ENCODE peak calls at places on chromosomes 16 and 17, in ten cellular contexts. O, U, B, G, L, P, E, T, Q and M are unnamed samples.

GRCh38 chr17:78839762-78840529 is 668 bp downstream of the USP36 start:
- DNase-seq in O (peak), U (peak), B (peak), G (peak), L (peak), P (peak), E (peak), T (no peak), Q (peak), M (peak)

GRCh38 chr17:35931794-35932419 is 1.3 kb upstream of the RDM1 start:
- DNase-seq in O (no peak), U (no peak), B (peak), G (no peak), L (no peak), P (no peak), E (peak), T (no peak), Q (no peak), M (peak)

GRCh38 chr17:798246-798645 is 16.1 kb downstream of the MRM3 start:
- DNase-seq in O (no peak), U (no peak), B (no peak), G (no peak), L (no peak), P (no peak), E (no peak), T (no peak), Q (no peak), M (no peak)

GRCh38 chr16:68072038-68072695 is 13.0 kb upstream of the NFATC3 start:
- DNase-seq in O (peak), U (no peak), B (no peak), G (no peak), L (no peak), P (no peak), E (peak), T (no peak), Q (no peak), M (peak)

GRCh38 chr16:70388281-70388680 is 41.6 kb downstream of the DDX19A start:
- DNase-seq in O (no peak), U (no peak), B (no peak), G (no peak), L (no peak), P (no peak), E (no peak), T (no peak), Q (no peak), M (no peak)

GRCh38 chr16:29972992-29973383 is 680 bp upstream of the TAOK2 start:
- DNase-seq in O (no peak), U (no peak), B (no peak), G (no peak), L (no peak), P (no peak), E (no peak), T (no peak), Q (no peak), M (no peak)

GRCh38 chr17:40026816-40027613 is 11.8 kb downstream of the CSF3 start:
- DNase-seq in O (peak), U (peak), B (peak), G (peak), L (peak), P (peak), E (peak), T (peak), Q (peak), M (peak)

GRCh38 chr16:56848056-56848936 is 16.7 kb upstream of the SLC12A3 start:
- DNase-seq in O (peak), U (no peak), B (peak), G (no peak), L (no peak), P (no peak), E (peak), T (peak), Q (no peak), M (peak)

GRCh38 chr16:70419384-70420327 is 19.2 kb downstream of the ST3GAL2 start:
- DNase-seq in O (no peak), U (no peak), B (no peak), G (no peak), L (no peak), P (no peak), E (no peak), T (no peak), Q (no peak), M (no peak)

DNA sequence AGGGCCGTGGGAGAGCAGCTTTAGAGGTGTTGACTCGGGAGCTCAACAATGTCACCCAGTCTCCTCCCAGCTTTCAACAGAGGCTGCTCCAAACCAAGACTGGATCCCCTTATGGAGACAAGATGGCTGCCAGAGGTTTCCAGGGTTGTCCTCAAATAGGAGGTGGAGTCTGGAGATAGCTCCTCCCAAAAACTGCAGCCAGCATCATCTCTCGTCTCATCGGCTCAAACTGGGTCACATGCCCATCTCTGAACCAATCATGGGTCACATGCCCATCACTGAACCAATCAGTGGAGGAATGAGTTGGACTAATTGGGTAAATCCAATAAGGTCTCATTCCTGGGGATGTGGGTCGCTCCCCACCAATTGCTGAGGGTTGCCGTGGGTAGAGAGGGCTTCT is 41.1 kb upstream of the C16orf82 start:
- DNase-seq in O (no peak), U (no peak), B (no peak), G (no peak), L (no peak), P (no peak), E (no peak), T (no peak), Q (no peak), M (no peak)
- H3K27ac ChIP-seq in O (no peak), U (no peak), B (no peak), G (no peak), L (no peak), P (no peak), E (no peak), T (no peak), Q (no peak), M (no peak)

GRCh38 chr17:20315321-20315720 is 152.0 kb downstream of the LGALS9B start:
- DNase-seq in O (no peak), U (no peak), B (no peak), G (no peak), L (no peak), P (no peak), E (no peak), T (no peak), Q (no peak), M (no peak)
- H3K4me3 ChIP-seq in O (no peak), U (no peak), B (no peak), G (no peak), L (no peak), P (no peak), E (no peak), T (no peak), Q (no peak), M (no peak)

GRCh38 chr17:29569245-29569950 is 897 bp downstream of the TP53I13 start:
- DNase-seq in O (peak), U (peak), B (no peak), G (peak), L (no peak), P (no peak), E (no peak), T (no peak), Q (no peak), M (no peak)

GRCh38 chr17:29567362-29568330 is 809 bp upstream of the ABHD15 start:
- DNase-seq in O (peak), U (peak), B (peak), G (peak), L (peak), P (peak), E (peak), T (no peak), Q (peak), M (peak)

GRCh38 chr17:29565643-29566472 is 979 bp downstream of the ABHD15 start:
- DNase-seq in O (peak), U (peak), B (no peak), G (peak), L (peak), P (peak), E (no peak), T (no peak), Q (peak), M (no peak)

GRCh38 chr17:29568331-29569244 is at the start of gene TP53I13:
- DNase-seq in O (peak), U (peak), B (peak), G (peak), L (peak), P (peak), E (peak), T (no peak), Q (peak), M (peak)

DNA sequence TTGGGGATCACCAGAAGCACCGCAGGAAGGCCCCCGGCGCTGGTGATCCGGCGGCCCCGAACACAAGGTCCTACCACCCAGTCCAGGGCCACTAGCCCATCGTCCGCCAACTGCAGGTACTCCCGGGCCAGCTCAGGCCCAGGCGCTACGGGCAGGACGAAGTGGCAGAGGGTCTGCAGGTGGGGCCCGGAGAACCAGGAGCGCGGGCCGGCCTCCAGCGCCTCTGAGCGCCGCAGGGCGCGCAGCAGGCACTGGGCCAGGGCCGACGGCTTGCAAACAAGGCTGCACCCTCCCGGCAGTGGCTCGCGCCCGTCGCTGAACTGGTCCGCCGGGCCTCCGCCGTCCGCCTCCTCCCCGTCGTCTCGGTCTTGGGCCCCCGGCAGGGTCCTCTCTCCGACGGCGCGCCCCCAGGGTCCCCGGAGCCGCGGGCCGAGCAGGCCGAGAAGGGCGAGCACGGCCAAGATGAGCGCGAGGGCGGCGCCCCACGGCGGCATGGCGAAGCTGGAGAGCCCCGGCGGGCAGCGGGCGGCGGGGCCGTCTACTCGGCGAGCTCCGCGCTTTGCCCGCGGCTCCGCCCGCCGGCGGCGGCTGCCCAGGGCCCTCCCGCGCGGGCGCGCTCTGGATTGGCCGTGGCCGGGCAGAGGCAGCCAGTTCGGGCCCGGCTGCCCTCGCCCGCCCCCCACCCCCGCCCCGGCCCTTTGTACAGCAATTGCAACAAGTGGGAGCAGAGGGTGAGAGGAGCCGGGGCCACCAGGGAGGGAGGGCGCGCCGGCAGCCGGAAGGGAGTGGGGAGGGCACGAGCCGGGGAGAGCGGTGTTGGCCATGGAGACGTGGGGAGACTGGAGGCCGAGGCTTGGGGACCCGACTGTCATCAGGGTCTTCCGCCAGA is at the start of gene ABHD15:
- DNase-seq in O (peak), U (peak), B (peak), G (peak), L (peak), P (peak), E (peak), T (no peak), Q (peak), M (no peak)
- TF ChIP-seq CTCF in O (no peak), U (no peak), B (peak), G (no peak), L (no peak), P (no peak), E (no peak), T (peak), Q (no peak), M (no peak)

GRCh38 chr16:27352026-27352425 is 38.3 kb downstream of the IL4R start:
- DNase-seq in O (no peak), U (no peak), B (no peak), G (no peak), L (no peak), P (no peak), E (no peak), T (no peak), Q (no peak), M (no peak)
- H3K27ac ChIP-seq in O (no peak), U (no peak), B (no peak), G (no peak), L (no peak), P (no peak), E (no peak), T (no peak), Q (no peak), M (no peak)

DNA sequence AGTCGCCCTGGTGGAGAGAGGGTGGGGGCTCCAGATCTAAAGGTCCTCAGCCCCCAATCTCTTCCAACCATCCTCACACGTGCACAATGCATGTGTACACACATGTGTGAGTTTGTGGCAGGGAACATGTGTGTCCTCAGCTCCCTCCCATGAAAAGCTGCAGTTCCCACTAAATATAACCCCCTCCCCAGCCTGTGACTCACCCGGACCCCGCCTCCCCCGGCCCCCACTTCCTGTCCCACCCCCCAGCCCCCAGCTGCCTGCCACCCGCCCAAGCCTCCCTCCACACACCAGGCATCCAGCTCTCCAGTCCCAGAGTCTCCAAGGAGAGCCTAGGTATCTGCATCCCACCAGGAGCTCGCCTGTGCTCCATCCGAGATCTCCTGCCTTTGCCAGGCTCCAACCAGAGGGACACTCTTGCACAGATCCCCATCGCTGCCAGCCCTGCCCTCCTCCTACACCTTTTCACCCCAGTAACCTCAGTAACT is 3.9 kb downstream of the DLG4 start:
- DNase-seq in O (no peak), U (no peak), B (no peak), G (peak), L (no peak), P (no peak), E (no peak), T (no peak), Q (peak), M (no peak)
- H3K4me3 ChIP-seq in O (no peak), U (no peak), B (peak), G (peak), L (peak), P (no peak), E (peak), T (peak), Q (no peak), M (peak)

DNA sequence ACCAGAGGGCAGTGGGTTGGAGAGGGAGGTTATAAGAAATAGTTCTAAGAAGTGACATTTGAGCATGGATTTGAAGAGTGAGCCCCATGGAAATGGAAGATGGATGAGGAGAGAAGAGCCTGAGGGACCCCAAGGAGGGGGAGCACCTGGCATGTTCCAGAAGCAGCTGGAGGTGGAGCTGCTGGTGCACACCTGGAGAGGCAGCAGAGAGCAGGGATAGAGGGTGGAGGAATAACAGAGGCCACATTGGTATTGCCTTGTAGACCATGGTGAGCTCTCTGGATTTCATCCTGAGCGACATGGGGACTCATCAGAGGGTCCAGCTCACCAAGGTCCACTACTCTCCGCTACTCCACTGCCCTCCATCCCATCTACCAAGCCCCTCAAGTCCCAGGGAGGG is 22.3 kb upstream of the KDM8 start:
- DNase-seq in O (no peak), U (no peak), B (no peak), G (no peak), L (no peak), P (no peak), E (no peak), T (no peak), Q (no peak), M (no peak)
- TF ChIP-seq CTCF in O (peak), U (no peak), B (no peak), G (no peak), L (no peak), P (peak), E (no peak), T (no peak), Q (no peak), M (peak)

GRCh38 chr17:57086069-57086930 is 1.3 kb downstream of the AKAP1 start:
- DNase-seq in O (peak), U (no peak), B (no peak), G (peak), L (peak), P (peak), E (no peak), T (no peak), Q (peak), M (peak)

GRCh38 chr17:57088298-57088697 is 3.3 kb downstream of the AKAP1 start:
- DNase-seq in O (no peak), U (no peak), B (no peak), G (no peak), L (no peak), P (no peak), E (no peak), T (no peak), Q (no peak), M (no peak)

GRCh38 chr17:57084802-57085447 is at the start of gene AKAP1:
- DNase-seq in O (peak), U (peak), B (peak), G (peak), L (peak), P (peak), E (peak), T (peak), Q (peak), M (peak)

GRCh38 chr17:57084361-57084801 is 665 bp upstream of the AKAP1 start:
- DNase-seq in O (no peak), U (no peak), B (no peak), G (no peak), L (no peak), P (no peak), E (no peak), T (no peak), Q (no peak), M (no peak)

DNA sequence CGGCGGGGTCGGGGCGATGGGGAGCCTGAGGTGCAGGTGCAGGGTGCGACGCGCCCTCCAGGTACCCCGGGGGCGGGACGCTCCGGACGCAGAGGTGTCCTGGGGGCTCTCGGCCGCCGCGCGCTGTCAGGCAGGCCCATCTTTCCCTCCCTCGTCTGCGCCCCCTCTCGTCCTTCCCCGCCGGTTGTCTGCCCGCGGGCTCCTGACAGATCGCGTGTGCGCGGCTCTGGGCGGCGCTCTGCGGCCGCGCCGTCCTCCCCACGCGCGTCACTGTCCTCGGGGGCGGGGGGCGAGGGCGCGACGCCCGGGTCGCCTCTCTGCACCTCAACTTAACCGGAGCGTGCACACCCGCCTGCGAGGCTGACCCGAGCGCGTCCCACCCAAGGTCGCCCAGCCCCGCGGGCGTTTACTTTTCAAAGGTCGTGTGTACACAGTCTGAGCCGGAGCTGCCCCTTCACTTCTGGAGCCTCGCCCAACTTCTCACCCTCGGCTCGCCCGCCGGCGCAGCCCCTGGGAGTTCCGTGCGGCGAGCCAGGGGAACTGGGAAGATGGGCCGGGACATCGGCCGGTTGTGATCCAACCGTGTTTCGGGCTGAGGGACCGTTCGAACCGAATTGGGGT is 512 bp downstream of the AKAP1 start:
- DNase-seq in O (peak), U (peak), B (peak), G (peak), L (peak), P (peak), E (peak), T (no peak), Q (peak), M (no peak)
- H3K27ac ChIP-seq in O (peak), U (peak), B (peak), G (no peak), L (peak), P (peak), E (peak), T (peak), Q (peak), M (no peak)

DNA sequence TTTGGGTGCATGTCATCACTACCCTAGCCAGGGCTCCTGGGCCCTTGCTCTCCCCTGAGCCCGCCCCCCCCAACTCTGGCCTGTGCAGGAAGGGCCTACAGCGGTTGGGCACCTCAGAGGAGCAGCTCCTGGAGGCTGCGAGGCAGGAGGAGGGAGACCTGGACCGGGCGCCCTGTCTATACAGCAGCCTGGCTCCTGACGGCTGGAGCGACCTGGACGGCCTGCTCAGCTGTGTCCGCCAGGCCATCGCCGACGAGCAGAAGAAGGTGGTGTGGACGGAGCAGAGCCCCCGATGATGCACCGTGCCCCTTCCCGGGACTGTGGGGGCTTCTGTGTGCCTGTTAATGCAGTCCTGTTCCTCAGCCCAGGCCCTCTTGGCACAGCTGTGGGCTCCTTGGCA is 12.1 kb downstream of the SGSH start:
- DNase-seq in O (no peak), U (no peak), B (no peak), G (no peak), L (no peak), P (no peak), E (no peak), T (no peak), Q (no peak), M (no peak)
- H3K4me3 ChIP-seq in O (no peak), U (no peak), B (no peak), G (no peak), L (no peak), P (no peak), E (no peak), T (no peak), Q (no peak), M (no peak)

GRCh38 chr16:1530883-1531637 is 2.4 kb upstream of the TMEM204 start:
- DNase-seq in O (no peak), U (no peak), B (peak), G (no peak), L (no peak), P (no peak), E (peak), T (no peak), Q (no peak), M (no peak)
- TF ChIP-seq CTCF in O (no peak), U (no peak), B (no peak), G (no peak), L (no peak), P (no peak), E (no peak), T (no peak), Q (no peak), M (no peak)

GRCh38 chr17:3919123-3919624 is 2.9 kb upstream of the P2RX1 start:
- DNase-seq in O (no peak), U (no peak), B (no peak), G (no peak), L (no peak), P (no peak), E (no peak), T (peak), Q (no peak), M (no peak)
- H3K27ac ChIP-seq in O (no peak), U (no peak), B (peak), G (no peak), L (peak), P (no peak), E (no peak), T (peak), Q (peak), M (no peak)